ENCODE peak calls at places on chromosomes 11 and 22, in four cellular contexts. Q, N, W and R are unnamed samples.

GRCh38 chr11:127653071-127653470 is 652.5 kb upstream of the KIRREL3 start:
- DNase-seq in Q (no peak), N (no peak), W (no peak), R (peak; percentile 78)

GRCh38 chr11:33672273-33672672 is 28.4 kb downstream of the C11orf91 start:
- DNase-seq in Q (no peak), N (no peak), W (no peak), R (no peak)

GRCh38 chr11:120220747-120221037 is 9.9 kb downstream of the OAF start:
- DNase-seq in Q (no peak), N (no peak), W (no peak), R (peak; percentile 28)

GRCh38 chr11:120142072-120142423 is 4.1 kb upstream of the TRIM29 start:
- DNase-seq in Q (no peak), N (no peak), W (no peak), R (no peak)

GRCh38 chr11:120710354-120711187 is 199.0 kb downstream of the GRIK4 start:
- DNase-seq in Q (no peak), N (peak; percentile 81), W (peak; percentile 94), R (peak; percentile 87)

GRCh38 chr11:9825315-9825714 is 161.4 kb downstream of the SWAP70 start:
- DNase-seq in Q (no peak), N (no peak), W (peak; percentile 69), R (no peak)

GRCh38 chr22:48883211-48883960 is 944.3 kb downstream of the BRD1 start:
- DNase-seq in Q (no peak), N (peak; percentile 58), W (no peak), R (no peak)

GRCh38 chr22:19289475-19290161 is 1.9 kb downstream of the CLTCL1 start:
- DNase-seq in Q (no peak), N (no peak), W (peak; percentile 90), R (peak; percentile 77)

GRCh38 chr11:122523841-122524531 is 131.5 kb upstream of the UBASH3B start:
- DNase-seq in Q (no peak), N (no peak), W (peak; percentile 66), R (peak; percentile 71)

GRCh38 chr11:44207292-44207691 is 102.6 kb downstream of the ALX4 start:
- DNase-seq in Q (no peak), N (no peak), W (no peak), R (no peak)

GRCh38 chr22:37254867-37255233 is 10.8 kb upstream of the RAC2 start:
- DNase-seq in Q (no peak), N (no peak), W (peak; percentile 73), R (no peak)

GRCh38 chr22:21681566-21682370 is 16.0 kb downstream of the PPIL2 start:
- DNase-seq in Q (no peak), N (no peak), W (no peak), R (peak; percentile 49)

GRCh38 chr22:26673485-26673884 is 16.1 kb downstream of the MIAT start:
- DNase-seq in Q (no peak), N (no peak), W (peak; percentile 22), R (peak; percentile 35)

GRCh38 chr11:5891216-5891800 is 1.7 kb upstream of the OR52E5 start:
- DNase-seq in Q (no peak), N (no peak), W (peak; percentile 30), R (peak; percentile 24)

GRCh38 chr11:87454246-87454645 is 416.5 kb downstream of the TMEM135 start:
- DNase-seq in Q (no peak), N (no peak), W (peak; percentile 39), R (peak; percentile 22)

GRCh38 chr11:93614111-93614784 is 47.2 kb upstream of the CEP295 start:
- DNase-seq in Q (no peak), N (no peak), W (no peak), R (no peak)

GRCh38 chr11:83235825-83236224 is 42.3 kb downstream of the ANKRD42 start:
- DNase-seq in Q (no peak), N (no peak), W (peak; percentile 61), R (no peak)

GRCh38 chr11:121645596-121645995 is 192.8 kb upstream of the SORL1-AS1 start:
- DNase-seq in Q (no peak), N (no peak), W (no peak), R (no peak)

GRCh38 chr11:72823105-72823804 is 9.0 kb downstream of the ATG16L2 start:
- DNase-seq in Q (no peak), N (no peak), W (no peak), R (no peak)

GRCh38 chr22:43152001-43152354 is 619 bp downstream of the TSPO start:
- DNase-seq in Q (no peak), N (no peak), W (no peak), R (no peak)

GRCh38 chr11:32198053-32198452 is 107.2 kb downstream of the RCN1 start:
- DNase-seq in Q (no peak), N (no peak), W (no peak), R (no peak)

GRCh38 chr22:43110927-43111623 is 525 bp downstream of the BIK start:
- DNase-seq in Q (no peak), N (no peak), W (no peak), R (peak; percentile 47)

GRCh38 chr11:67634366-67635230 is 4.9 kb upstream of the NUDT8 start:
- DNase-seq in Q (no peak), N (no peak), W (no peak), R (no peak)

GRCh38 chr11:65505434-65506315 is 6.8 kb downstream of the MALAT1 start:
- DNase-seq in Q (no peak), N (no peak), W (peak; percentile 62), R (peak; percentile 49)